ENCODE peak calls at places on chromosomes 7 and 10, in seven cellular contexts. One of them, this sample, is unnamed.

GRCh38 chr7:25790261-25790660 is 361.7 kb upstream of the NFE2L3 start:
- DNase-seq in neuronal stem cell: no peak
- DNase-seq in mesenchymal stem cell: peak
- DNase-seq in IMR-90: no peak
- DNase-seq in trophoblast cell: no peak
- DNase-seq in mesendoderm: no peak
- DNase-seq in H1: no peak
- DNase-seq in this sample: no peak

GRCh38 chr10:43610636-43611035 is 4.4 kb downstream of the ZNF485 start:
- DNase-seq in neuronal stem cell: no peak
- DNase-seq in mesenchymal stem cell: no peak
- DNase-seq in IMR-90: peak
- DNase-seq in trophoblast cell: no peak
- DNase-seq in mesendoderm: no peak
- DNase-seq in H1: no peak
- DNase-seq in this sample: no peak

GRCh38 chr7:135704074-135704473 is 23.9 kb downstream of the SLC13A4 start:
- DNase-seq in neuronal stem cell: no peak
- DNase-seq in mesenchymal stem cell: no peak
- DNase-seq in IMR-90: no peak
- DNase-seq in trophoblast cell: no peak
- DNase-seq in mesendoderm: peak
- DNase-seq in H1: no peak
- DNase-seq in this sample: peak

GRCh38 chr10:70920519-70920918 is 32.2 kb upstream of the PCBD1 start:
- DNase-seq in neuronal stem cell: no peak
- DNase-seq in mesenchymal stem cell: no peak
- DNase-seq in IMR-90: no peak
- DNase-seq in trophoblast cell: no peak
- DNase-seq in mesendoderm: no peak
- DNase-seq in H1: no peak
- DNase-seq in this sample: no peak

GRCh38 chr10:71777213-71777985 is 4.1 kb upstream of the VSIR start:
- DNase-seq in neuronal stem cell: no peak
- DNase-seq in mesenchymal stem cell: no peak
- DNase-seq in IMR-90: no peak
- DNase-seq in trophoblast cell: no peak
- DNase-seq in mesendoderm: no peak
- DNase-seq in H1: no peak
- DNase-seq in this sample: no peak

GRCh38 chr10:71339796-71340589 is 20.9 kb downstream of the SLC29A3 start:
- DNase-seq in neuronal stem cell: no peak
- DNase-seq in mesenchymal stem cell: no peak
- DNase-seq in IMR-90: no peak
- DNase-seq in trophoblast cell: peak
- DNase-seq in mesendoderm: peak
- DNase-seq in H1: no peak
- DNase-seq in this sample: no peak

GRCh38 chr7:73612598-73613269 is 11.6 kb downstream of the MLXIPL start:
- DNase-seq in neuronal stem cell: no peak
- DNase-seq in mesenchymal stem cell: peak
- DNase-seq in IMR-90: peak
- DNase-seq in trophoblast cell: peak
- DNase-seq in mesendoderm: peak
- DNase-seq in H1: no peak
- DNase-seq in this sample: no peak

GRCh38 chr7:18574676-18575075 is 79.1 kb downstream of the HDAC9 start:
- DNase-seq in neuronal stem cell: no peak
- DNase-seq in mesenchymal stem cell: no peak
- DNase-seq in IMR-90: no peak
- DNase-seq in trophoblast cell: no peak
- DNase-seq in mesendoderm: no peak
- DNase-seq in H1: no peak
- DNase-seq in this sample: no peak

GRCh38 chr7:148715027-148715426 is 16.3 kb downstream of the CUL1 start:
- DNase-seq in neuronal stem cell: no peak
- DNase-seq in mesenchymal stem cell: no peak
- DNase-seq in IMR-90: no peak
- DNase-seq in trophoblast cell: peak
- DNase-seq in mesendoderm: no peak
- DNase-seq in H1: no peak
- DNase-seq in this sample: no peak

GRCh38 chr10:129922598-129923123 is 41.4 kb downstream of the EBF3 start:
- DNase-seq in neuronal stem cell: no peak
- DNase-seq in mesenchymal stem cell: no peak
- DNase-seq in IMR-90: no peak
- DNase-seq in trophoblast cell: no peak
- DNase-seq in mesendoderm: no peak
- DNase-seq in H1: no peak
- DNase-seq in this sample: no peak

DNA sequence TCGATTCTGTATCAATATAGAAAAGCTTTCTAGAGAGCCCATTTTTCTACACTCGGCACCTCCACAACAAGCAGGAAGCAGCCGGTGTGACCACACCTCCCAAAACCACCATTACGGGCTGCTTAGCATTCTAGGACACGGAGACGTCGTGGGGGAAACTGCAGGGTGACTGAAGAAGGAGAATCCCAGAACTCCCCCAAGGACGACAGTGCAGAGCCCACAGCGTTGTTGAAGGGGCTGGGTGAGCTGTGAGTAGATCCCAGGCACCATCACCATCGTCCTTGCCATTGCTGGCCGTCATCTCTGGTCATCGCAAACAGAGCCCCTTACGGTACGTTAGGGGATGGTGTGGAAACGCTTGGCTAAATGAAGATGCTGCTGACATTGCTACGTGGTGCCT is 351.8 kb downstream of the PTPRN2 start:
- DNase-seq in neuronal stem cell: no peak
- DNase-seq in mesenchymal stem cell: no peak
- DNase-seq in IMR-90: no peak
- DNase-seq in trophoblast cell: no peak
- DNase-seq in mesendoderm: no peak
- DNase-seq in H1: no peak
- DNase-seq in this sample: no peak
- H2BK120ac ChIP-seq in neuronal stem cell: no peak
- H2BK120ac ChIP-seq in mesenchymal stem cell: no peak
- H2BK120ac ChIP-seq in IMR-90: no peak
- H2BK120ac ChIP-seq in trophoblast cell: no peak
- H2BK120ac ChIP-seq in mesendoderm: no peak
- H2BK120ac ChIP-seq in H1: no peak
- H2BK120ac ChIP-seq in this sample: no peak

GRCh38 chr10:62059424-62059913 is 158.0 kb downstream of the ARID5B start:
- DNase-seq in neuronal stem cell: no peak
- DNase-seq in mesenchymal stem cell: peak
- DNase-seq in IMR-90: no peak
- DNase-seq in trophoblast cell: no peak
- DNase-seq in mesendoderm: no peak
- DNase-seq in H1: no peak
- DNase-seq in this sample: no peak

GRCh38 chr10:62062752-62063512 is 161.4 kb downstream of the ARID5B start:
- DNase-seq in neuronal stem cell: no peak
- DNase-seq in mesenchymal stem cell: peak
- DNase-seq in IMR-90: no peak
- DNase-seq in trophoblast cell: no peak
- DNase-seq in mesendoderm: no peak
- DNase-seq in H1: no peak
- DNase-seq in this sample: no peak

GRCh38 chr10:62067560-62067959 is 166.1 kb downstream of the ARID5B start:
- DNase-seq in neuronal stem cell: no peak
- DNase-seq in mesenchymal stem cell: no peak
- DNase-seq in IMR-90: no peak
- DNase-seq in trophoblast cell: no peak
- DNase-seq in mesendoderm: no peak
- DNase-seq in H1: no peak
- DNase-seq in this sample: no peak

GRCh38 chr10:62062028-62062427 is 160.5 kb downstream of the ARID5B start:
- DNase-seq in neuronal stem cell: no peak
- DNase-seq in mesenchymal stem cell: no peak
- DNase-seq in IMR-90: no peak
- DNase-seq in trophoblast cell: no peak
- DNase-seq in mesendoderm: no peak
- DNase-seq in H1: no peak
- DNase-seq in this sample: no peak

GRCh38 chr10:62063795-62064472 is 162.4 kb downstream of the ARID5B start:
- DNase-seq in neuronal stem cell: no peak
- DNase-seq in mesenchymal stem cell: peak
- DNase-seq in IMR-90: peak
- DNase-seq in trophoblast cell: peak
- DNase-seq in mesendoderm: no peak
- DNase-seq in H1: no peak
- DNase-seq in this sample: no peak
- H2BK120ac ChIP-seq in neuronal stem cell: no peak
- H2BK120ac ChIP-seq in mesenchymal stem cell: no peak
- H2BK120ac ChIP-seq in IMR-90: peak
- H2BK120ac ChIP-seq in trophoblast cell: no peak
- H2BK120ac ChIP-seq in mesendoderm: no peak
- H2BK120ac ChIP-seq in H1: no peak
- H2BK120ac ChIP-seq in this sample: no peak

GRCh38 chr10:1400129-1400865 is 337.0 kb downstream of the ADARB2 start:
- DNase-seq in neuronal stem cell: no peak
- DNase-seq in mesenchymal stem cell: no peak
- DNase-seq in IMR-90: no peak
- DNase-seq in trophoblast cell: no peak
- DNase-seq in mesendoderm: no peak
- DNase-seq in H1: no peak
- DNase-seq in this sample: no peak
- H2BK120ac ChIP-seq in neuronal stem cell: no peak
- H2BK120ac ChIP-seq in mesenchymal stem cell: no peak
- H2BK120ac ChIP-seq in IMR-90: no peak
- H2BK120ac ChIP-seq in trophoblast cell: peak
- H2BK120ac ChIP-seq in mesendoderm: no peak
- H2BK120ac ChIP-seq in H1: no peak
- H2BK120ac ChIP-seq in this sample: no peak

GRCh38 chr7:30843741-30844482 is 67.7 kb upstream of the AQP1 start:
- DNase-seq in neuronal stem cell: no peak
- DNase-seq in mesenchymal stem cell: no peak
- DNase-seq in IMR-90: no peak
- DNase-seq in trophoblast cell: no peak
- DNase-seq in mesendoderm: no peak
- DNase-seq in H1: no peak
- DNase-seq in this sample: no peak
- H2BK120ac ChIP-seq in neuronal stem cell: no peak
- H2BK120ac ChIP-seq in mesenchymal stem cell: no peak
- H2BK120ac ChIP-seq in IMR-90: no peak
- H2BK120ac ChIP-seq in trophoblast cell: no peak
- H2BK120ac ChIP-seq in mesendoderm: no peak
- H2BK120ac ChIP-seq in H1: no peak
- H2BK120ac ChIP-seq in this sample: no peak

GRCh38 chr7:27351786-27352185 is 109.2 kb downstream of the EVX1 start:
- DNase-seq in neuronal stem cell: no peak
- DNase-seq in mesenchymal stem cell: no peak
- DNase-seq in IMR-90: no peak
- DNase-seq in trophoblast cell: no peak
- DNase-seq in mesendoderm: no peak
- DNase-seq in H1: no peak
- DNase-seq in this sample: no peak

GRCh38 chr7:27347261-27347610 is 104.6 kb downstream of the EVX1 start:
- DNase-seq in neuronal stem cell: no peak
- DNase-seq in mesenchymal stem cell: no peak
- DNase-seq in IMR-90: no peak
- DNase-seq in trophoblast cell: peak
- DNase-seq in mesendoderm: peak
- DNase-seq in H1: no peak
- DNase-seq in this sample: no peak

GRCh38 chr7:27346531-27347260 is 104.1 kb downstream of the EVX1 start:
- DNase-seq in neuronal stem cell: no peak
- DNase-seq in mesenchymal stem cell: peak
- DNase-seq in IMR-90: peak
- DNase-seq in trophoblast cell: peak
- DNase-seq in mesendoderm: peak
- DNase-seq in H1: no peak
- DNase-seq in this sample: peak

GRCh38 chr7:27351137-27351536 is 108.5 kb downstream of the EVX1 start:
- DNase-seq in neuronal stem cell: no peak
- DNase-seq in mesenchymal stem cell: no peak
- DNase-seq in IMR-90: no peak
- DNase-seq in trophoblast cell: no peak
- DNase-seq in mesendoderm: no peak
- DNase-seq in H1: no peak
- DNase-seq in this sample: no peak

GRCh38 chr7:27349621-27350020 is 107.0 kb downstream of the EVX1 start:
- DNase-seq in neuronal stem cell: no peak
- DNase-seq in mesenchymal stem cell: no peak
- DNase-seq in IMR-90: no peak
- DNase-seq in trophoblast cell: peak
- DNase-seq in mesendoderm: no peak
- DNase-seq in H1: no peak
- DNase-seq in this sample: no peak
- H2BK120ac ChIP-seq in neuronal stem cell: no peak
- H2BK120ac ChIP-seq in mesenchymal stem cell: no peak
- H2BK120ac ChIP-seq in IMR-90: no peak
- H2BK120ac ChIP-seq in trophoblast cell: peak
- H2BK120ac ChIP-seq in mesendoderm: no peak
- H2BK120ac ChIP-seq in H1: no peak
- H2BK120ac ChIP-seq in this sample: no peak